ENCODE peak calls at places on chromosomes 5 and 9, in five cellular contexts. One of them, this sample, is unnamed.
A peak's percentile ranks its signal among the peaks of the same experiment; 100 is the strongest.

GRCh38 chr5:173888473-173889135 is 455 bp downstream of the CPEB4 start:
- DNase-seq in CD4-positive, alpha-beta memory T cell: no peak
- DNase-seq in Right ventricle myocardium superior: peak; percentile 50
- DNase-seq in mesendoderm: peak; percentile 26
- DNase-seq in anterior cingulate cortex: no peak
- DNase-seq in this sample: no peak

GRCh38 chr5:174532453-174533126 is 191.8 kb upstream of the MSX2 start:
- DNase-seq in CD4-positive, alpha-beta memory T cell: no peak
- DNase-seq in Right ventricle myocardium superior: peak; percentile 74
- DNase-seq in mesendoderm: peak; percentile 99
- DNase-seq in anterior cingulate cortex: peak; percentile 23
- DNase-seq in this sample: no peak

GRCh38 chr9:114906922-114907571 is 23.3 kb downstream of the TNFSF8 start:
- DNase-seq in CD4-positive, alpha-beta memory T cell: no peak
- DNase-seq in Right ventricle myocardium superior: no peak
- DNase-seq in mesendoderm: peak; percentile 96
- DNase-seq in anterior cingulate cortex: no peak
- DNase-seq in this sample: no peak

GRCh38 chr5:126624534-126624933 is 23.8 kb downstream of the PHAX start:
- DNase-seq in CD4-positive, alpha-beta memory T cell: no peak
- DNase-seq in Right ventricle myocardium superior: no peak
- DNase-seq in mesendoderm: peak; percentile 62
- DNase-seq in anterior cingulate cortex: no peak
- DNase-seq in this sample: no peak

GRCh38 chr5:150263801-150264621 is 25.6 kb downstream of the CAMK2A start:
- DNase-seq in CD4-positive, alpha-beta memory T cell: no peak
- DNase-seq in Right ventricle myocardium superior: no peak
- DNase-seq in mesendoderm: no peak
- DNase-seq in anterior cingulate cortex: no peak
- DNase-seq in this sample: no peak

GRCh38 chr5:3011764-3012017 is 260.2 kb upstream of the IRX2 start:
- DNase-seq in CD4-positive, alpha-beta memory T cell: no peak
- DNase-seq in Right ventricle myocardium superior: no peak
- DNase-seq in mesendoderm: no peak
- DNase-seq in anterior cingulate cortex: no peak
- DNase-seq in this sample: no peak

GRCh38 chr9:3277200-3277599 is 248.6 kb downstream of the RFX3 start:
- DNase-seq in CD4-positive, alpha-beta memory T cell: no peak
- DNase-seq in Right ventricle myocardium superior: no peak
- DNase-seq in mesendoderm: no peak
- DNase-seq in anterior cingulate cortex: no peak
- DNase-seq in this sample: no peak

GRCh38 chr5:161333194-161333880 is 213.2 kb downstream of the GABRB2 start:
- DNase-seq in CD4-positive, alpha-beta memory T cell: no peak
- DNase-seq in Right ventricle myocardium superior: no peak
- DNase-seq in mesendoderm: peak; percentile 85
- DNase-seq in anterior cingulate cortex: no peak
- DNase-seq in this sample: no peak

GRCh38 chr5:77282337-77283027 is 72.0 kb downstream of the PDE8B start:
- DNase-seq in CD4-positive, alpha-beta memory T cell: no peak
- DNase-seq in Right ventricle myocardium superior: no peak
- DNase-seq in mesendoderm: peak; percentile 59
- DNase-seq in anterior cingulate cortex: no peak
- DNase-seq in this sample: no peak

GRCh38 chr5:132090107-132090506 is 16.5 kb downstream of the CSF2 start:
- DNase-seq in CD4-positive, alpha-beta memory T cell: no peak
- DNase-seq in Right ventricle myocardium superior: no peak
- DNase-seq in mesendoderm: no peak
- DNase-seq in anterior cingulate cortex: no peak
- DNase-seq in this sample: no peak

GRCh38 chr9:134634190-134634589 is 7.4 kb upstream of the COL5A1 start:
- DNase-seq in CD4-positive, alpha-beta memory T cell: no peak
- DNase-seq in Right ventricle myocardium superior: no peak
- DNase-seq in mesendoderm: no peak
- DNase-seq in anterior cingulate cortex: no peak
- DNase-seq in this sample: no peak

GRCh38 chr5:76622973-76623596 is at the start of gene F2RL2:
- DNase-seq in CD4-positive, alpha-beta memory T cell: no peak
- DNase-seq in Right ventricle myocardium superior: no peak
- DNase-seq in mesendoderm: peak; percentile 92
- DNase-seq in anterior cingulate cortex: no peak
- DNase-seq in this sample: no peak

GRCh38 chr9:89522979-89523305 is 25.0 kb upstream of the SEMA4D start:
- DNase-seq in CD4-positive, alpha-beta memory T cell: no peak
- DNase-seq in Right ventricle myocardium superior: no peak
- DNase-seq in mesendoderm: no peak
- DNase-seq in anterior cingulate cortex: no peak
- DNase-seq in this sample: no peak

GRCh38 chr5:134130239-134130945 is 15.9 kb downstream of the TCF7 start:
- DNase-seq in CD4-positive, alpha-beta memory T cell: no peak
- DNase-seq in Right ventricle myocardium superior: peak; percentile 36
- DNase-seq in mesendoderm: no peak
- DNase-seq in anterior cingulate cortex: no peak
- DNase-seq in this sample: no peak

GRCh38 chr9:121610638-121610953 is 40.8 kb upstream of the DAB2IP start:
- DNase-seq in CD4-positive, alpha-beta memory T cell: no peak
- DNase-seq in Right ventricle myocardium superior: no peak
- DNase-seq in mesendoderm: peak; percentile 73
- DNase-seq in anterior cingulate cortex: no peak
- DNase-seq in this sample: no peak

GRCh38 chr9:129756191-129756590 is 3.3 kb upstream of the PTGES start:
- DNase-seq in CD4-positive, alpha-beta memory T cell: no peak
- DNase-seq in Right ventricle myocardium superior: no peak
- DNase-seq in mesendoderm: no peak
- DNase-seq in anterior cingulate cortex: no peak
- DNase-seq in this sample: no peak

GRCh38 chr9:95029251-95029650 is 288.3 kb downstream of the FANCC start:
- DNase-seq in CD4-positive, alpha-beta memory T cell: no peak
- DNase-seq in Right ventricle myocardium superior: no peak
- DNase-seq in mesendoderm: no peak
- DNase-seq in anterior cingulate cortex: no peak
- DNase-seq in this sample: no peak

This sample was measured in globus pallidus.